ENCODE peak calls at places on chromosomes 7 and 10, in nine cellular contexts. I, P, Z, K, H, B, V, O and G are unnamed samples. For H3K4me1, the result is how much of the 10 kb centered on the place peaks cover.

GRCh38 chr10:6072215-6072941 is 10.2 kb upstream of the IL2RA start:
- DNase-seq in P (no peak), B (no peak), H (no peak), K (no peak), O (no peak), I (no peak), Z (no peak), V (no peak), G (no peak)

GRCh38 chr7:2893411-2893861 is 49.3 kb upstream of the GNA12 start:
- DNase-seq in V (no peak), Z (no peak), H (no peak), B (no peak), I (no peak), O (no peak), K (no peak), P (no peak), G (no peak)

GRCh38 chr7:134051020-134051419 is 76.1 kb upstream of the LRGUK start:
- DNase-seq in V (no peak), I (no peak), K (no peak), P (no peak), Z (no peak), B (no peak), H (no peak), O (no peak), G (no peak)

GRCh38 chr10:9301148-9301547 is 1246.7 kb downstream of the GATA3 start:
- DNase-seq in P (no peak), H (no peak), B (no peak), K (no peak), V (no peak), O (no peak), Z (no peak), I (no peak), G (no peak)

GRCh38 chr10:86651631-86652331 is 2.6 kb upstream of the OPN4 start:
- DNase-seq in Z (peak), V (no peak), O (peak), K (no peak), H (no peak), I (no peak), B (peak), P (no peak), G (no peak)

GRCh38 chr10:60842694-60843093 is 64.4 kb downstream of the CDK1 start:
- DNase-seq in I (no peak), V (no peak), O (no peak), H (no peak), P (no peak), Z (no peak), B (no peak), K (no peak), G (no peak)

GRCh38 chr7:114130860-114131259 is 212.1 kb upstream of the PPP1R3A start:
- DNase-seq in I (no peak), B (no peak), V (no peak), H (no peak), Z (no peak), O (no peak), K (no peak), P (no peak), G (no peak)

GRCh38 chr7:31688990-31689389 is 2.0 kb downstream of the PPP1R17 start:
- DNase-seq in Z (no peak), B (no peak), V (no peak), P (no peak), O (no peak), K (no peak), H (no peak), I (no peak), G (no peak)

GRCh38 chr7:75623390-75624133 is 115.2 kb downstream of the HIP1 start:
- DNase-seq in B (no peak), I (no peak), Z (no peak), K (no peak), O (no peak), P (no peak), V (no peak), H (peak), G (no peak)

GRCh38 chr7:24943096-24943948 is 36.7 kb downstream of the OSBPL3 start:
- DNase-seq in V (no peak), H (no peak), B (no peak), Z (no peak), K (no peak), P (no peak), O (no peak), I (no peak), G (no peak)

GRCh38 chr10:103493362-103493871 is at the start of gene NEURL1:
- DNase-seq in Z (no peak), B (no peak), I (no peak), P (peak), H (peak), K (no peak), O (peak), V (no peak), G (peak)

GRCh38 chr7:101985646-101986199 is 168.3 kb downstream of the CUX1 start:
- DNase-seq in I (no peak), P (no peak), O (no peak), K (no peak), V (no peak), Z (no peak), H (no peak), B (no peak), G (no peak)

GRCh38 chr10:33336606-33337334 is 2.3 kb upstream of the NRP1 start:
- DNase-seq in B (peak), O (peak), K (no peak), Z (peak), P (peak), I (peak), H (peak), V (peak), G (peak)

GRCh38 chr7:143399151-143399550 is 9.5 kb downstream of the EPHA1 start:
- DNase-seq in O (no peak), K (no peak), H (no peak), P (no peak), I (no peak), Z (no peak), V (no peak), B (peak), G (no peak)

GRCh38 chr7:127239814-127240213 is 12.9 kb downstream of the GRM8 start:
- DNase-seq in H (no peak), B (no peak), I (no peak), Z (no peak), V (no peak), K (no peak), O (no peak), P (no peak), G (no peak)

GRCh38 chr7:1663243-1663642 is 6.8 kb upstream of the ELFN1 start:
- DNase-seq in B (peak), O (no peak), P (peak), H (no peak), I (no peak), V (no peak), Z (peak), K (no peak), G (no peak)

GRCh38 chr7:47677664-47678063 is 95.8 kb upstream of the TNS3 start:
- DNase-seq in Z (no peak), I (no peak), P (no peak), H (no peak), O (no peak), V (no peak), B (no peak), K (no peak), G (no peak)

GRCh38 chr7:30635798-30636197 is 41.1 kb downstream of the GARS1 start:
- DNase-seq in B (no peak), P (no peak), O (no peak), K (no peak), H (no peak), Z (no peak), I (no peak), V (no peak), G (no peak)

GRCh38 chr7:106273009-106273695 is 11.6 kb downstream of the NAMPT start:
- DNase-seq in O (no peak), H (no peak), K (no peak), P (no peak), Z (no peak), I (no peak), V (no peak), B (no peak), G (no peak)

GRCh38 chr10:12634532-12634931 is 285.2 kb downstream of the CAMK1D start:
- DNase-seq in P (no peak), I (no peak), V (no peak), Z (no peak), O (no peak), H (no peak), B (no peak), K (no peak), G (no peak)

GRCh38 chr7:128405345-128406146 is 4.2 kb downstream of the IMPDH1 start:
- DNase-seq in P (peak), O (no peak), K (no peak), I (no peak), Z (peak), V (peak), B (peak), H (peak), G (no peak)

GRCh38 chr7:33998487-33998886 is 93.1 kb downstream of the BMPER start:
- DNase-seq in K (no peak), Z (no peak), O (no peak), H (peak), B (no peak), I (no peak), P (peak), V (no peak), G (peak)

GRCh38 chr10:42935466-42935865 is 141.4 kb upstream of the RET start:
- DNase-seq in V (no peak), H (no peak), B (no peak), P (no peak), K (no peak), O (no peak), I (no peak), Z (peak), G (no peak)

GRCh38 chr10:84895541-84895940 is 567.2 kb downstream of the CCSER2 start:
- DNase-seq in H (no peak), K (no peak), V (no peak), P (no peak), I (no peak), B (no peak), Z (no peak), O (no peak), G (no peak)

GRCh38 chr10:58275908-58276307 is 6.9 kb downstream of the CISD1 start:
- DNase-seq in P (no peak), Z (no peak), H (peak), B (no peak), I (no peak), V (no peak), O (no peak), K (no peak), G (no peak)

GRCh38 chr10:13969118-13969791 is 361.5 kb downstream of the FRMD4A start:
- DNase-seq in Z (no peak), K (no peak), H (no peak), I (no peak), V (no peak), P (no peak), B (no peak), O (no peak), G (no peak)

GRCh38 chr7:47503283-47503682 is 78.6 kb downstream of the TNS3 start:
- DNase-seq in V (no peak), B (no peak), I (no peak), Z (no peak), K (no peak), O (no peak), P (no peak), H (no peak), G (no peak)

GRCh38 chr10:69215405-69216176 is 4.5 kb upstream of the HKDC1 start:
- DNase-seq in B (no peak), Z (no peak), V (no peak), I (no peak), K (no peak), H (no peak), O (no peak), P (no peak), G (no peak)

GRCh38 chr7:55351263-55351662 is 13.9 kb upstream of the LANCL2 start:
- DNase-seq in H (no peak), V (no peak), I (no peak), K (no peak), P (no peak), B (no peak), O (no peak), Z (no peak), G (no peak)

GRCh38 chr10:71634531-71635164 is 84.9 kb downstream of the C10orf105 start:
- DNase-seq in H (peak), K (no peak), O (no peak), B (peak), Z (no peak), I (no peak), V (peak), P (no peak), G (peak)

GRCh38 chr7:136086712-136087111 is 109.6 kb upstream of the MTPN start:
- DNase-seq in P (peak), I (peak), B (no peak), O (peak), Z (no peak), H (peak), V (no peak), K (peak), G (peak)

GRCh38 chr10:29273478-29273877 is 15.4 kb upstream of the LYZL1 start:
- DNase-seq in Z (no peak), O (no peak), K (no peak), P (no peak), V (no peak), B (no peak), H (no peak), I (no peak), G (no peak)

GRCh38 chr7:149880871-149881301 is 7.1 kb downstream of the ATP6V0E2 start:
- DNase-seq in O (peak), V (no peak), I (no peak), P (no peak), B (no peak), Z (peak), H (no peak), K (no peak), G (no peak)

GRCh38 chr10:33143160-33143728 is 185.2 kb upstream of the ITGB1 start:
- DNase-seq in Z (no peak), H (no peak), P (no peak), B (no peak), O (no peak), I (peak), K (no peak), V (no peak), G (no peak)

GRCh38 chr7:127287133-127287532 is 34.4 kb upstream of the GRM8 start:
- DNase-seq in H (no peak), P (no peak), K (no peak), O (no peak), I (no peak), Z (no peak), V (no peak), B (no peak), G (no peak)

GRCh38 chr7:108245523-108246226 is 115.5 kb upstream of the LAMB4 start:
- DNase-seq in H (no peak), Z (no peak), V (no peak), K (no peak), B (no peak), O (no peak), P (no peak), I (no peak), G (no peak)

DNA sequence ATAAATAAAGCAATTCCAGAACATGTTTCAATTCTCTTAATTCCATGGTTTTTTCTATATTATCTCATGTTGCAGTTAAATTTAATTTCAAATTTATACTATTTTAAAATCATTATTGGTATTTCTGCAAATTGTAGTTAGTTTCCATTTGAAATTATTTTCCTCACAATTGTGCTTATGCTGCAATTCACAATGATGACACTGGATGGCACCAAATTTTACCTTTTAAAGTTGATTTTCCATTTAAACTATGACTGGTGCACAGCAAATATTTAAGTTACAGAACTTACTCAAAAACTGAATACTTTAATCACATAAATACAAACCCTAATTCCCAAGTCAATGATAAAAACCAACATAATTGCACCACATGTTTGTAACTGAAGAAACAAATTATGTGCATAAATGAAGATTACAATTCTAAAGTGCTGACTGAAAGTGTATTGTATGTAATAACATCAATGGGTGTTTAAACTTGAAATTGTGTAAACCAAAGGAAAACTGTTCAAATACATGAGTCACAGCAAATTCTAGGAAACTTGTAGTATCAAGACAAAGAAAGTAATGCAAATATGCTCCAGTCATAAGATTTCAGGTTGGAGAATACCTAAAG is 75.3 kb upstream of the AASS start:
- DNase-seq in P (no peak), V (no peak), B (no peak), O (no peak), Z (no peak), I (no peak), H (no peak), K (peak), G (no peak)
- H3K4me3 ChIP-seq in P (no peak), V (no peak), B (no peak), O (no peak), Z (no peak), I (no peak), H (no peak), K (no peak), G (no peak)

GRCh38 chr10:93376372-93377296 is 105.5 kb downstream of the MYOF start:
- DNase-seq in Z (no peak), P (peak), V (no peak), I (peak), B (no peak), H (peak), O (peak), K (peak), G (peak)
- TF ChIP-seq POLR2A in Z (no peak), P (no peak), V (no peak), I (no peak), B (no peak), H (no peak), O (no peak), K (no peak), G (no peak)

GRCh38 chr7:29343379-29343778 is 148.8 kb downstream of the CHN2 start:
- DNase-seq in P (no peak), Z (no peak), K (no peak), I (no peak), B (no peak), V (no peak), O (no peak), H (peak), G (no peak)

GRCh38 chr7:29340691-29341090 is 146.1 kb downstream of the CHN2 start:
- DNase-seq in I (no peak), B (no peak), K (no peak), P (no peak), O (no peak), H (no peak), Z (no peak), V (no peak), G (no peak)

GRCh38 chr7:29344334-29344978 is 149.9 kb downstream of the CHN2 start:
- DNase-seq in V (no peak), Z (no peak), H (no peak), P (no peak), O (no peak), K (no peak), I (no peak), B (no peak), G (no peak)

GRCh38 chr7:29341156-29341555 is 146.6 kb downstream of the CHN2 start:
- DNase-seq in I (no peak), V (no peak), K (no peak), H (no peak), B (no peak), P (no peak), O (no peak), Z (no peak), G (no peak)

DNA sequence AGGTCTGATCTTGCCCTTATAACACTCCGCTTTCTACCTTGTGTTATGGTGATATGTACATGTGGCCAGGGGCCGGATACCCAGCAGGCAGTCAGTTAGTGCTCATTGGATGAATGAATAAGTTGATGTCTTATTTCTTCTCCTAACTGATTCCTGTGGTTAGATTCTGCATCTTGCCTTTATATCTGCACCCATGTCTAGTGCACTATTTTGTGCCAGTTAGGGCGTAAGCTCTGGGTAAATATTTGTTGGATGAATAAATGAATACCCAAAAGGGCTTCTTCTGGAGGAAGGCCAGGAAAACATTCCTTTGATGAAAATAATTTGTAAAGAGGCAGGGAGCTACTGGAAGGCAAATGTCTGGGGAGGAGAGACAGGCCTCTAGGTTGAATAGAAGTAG is 148.2 kb downstream of the CHN2 start:
- DNase-seq in O (no peak), K (no peak), P (no peak), Z (no peak), H (no peak), V (no peak), I (no peak), B (no peak), G (no peak)
- H3K4me1 ChIP-seq in O (under half), K (under half), P (under half), Z (under half), H (under half), V (under half), I (under half), B (under half), G (under half)

DNA sequence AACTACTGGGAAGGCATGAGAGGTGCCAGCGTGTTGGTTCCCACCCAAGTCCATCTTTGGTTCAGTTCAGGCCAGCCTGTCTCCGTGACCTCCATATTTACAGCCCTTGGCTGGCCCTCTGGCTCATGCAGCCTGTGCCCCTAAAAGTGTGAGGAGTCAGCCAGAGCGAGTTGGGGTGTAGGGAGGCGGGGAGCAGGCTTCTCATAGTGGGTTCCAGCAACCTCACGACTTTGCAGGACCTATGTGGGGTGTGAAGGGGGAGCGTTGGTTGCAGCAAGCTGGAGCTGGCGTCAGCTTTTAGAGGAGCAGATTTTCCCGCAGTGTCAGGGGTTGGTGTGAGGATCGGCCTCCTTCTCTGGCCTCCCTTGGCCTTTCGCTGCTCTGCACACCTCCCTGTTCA is 9.8 kb downstream of the TSPAN14 start:
- DNase-seq in H (no peak), Z (no peak), K (no peak), P (no peak), O (no peak), B (no peak), V (no peak), I (no peak), G (no peak)
- H3K4me3 ChIP-seq in H (no peak), Z (no peak), K (no peak), P (no peak), O (no peak), B (no peak), V (no peak), I (no peak), G (no peak)